ENCODE peak calls at places on chromosomes 6 and 20, in ten cellular contexts. H, A, M, T, N, Z, Y, X, L and J are unnamed samples.

GRCh38 chr20:1907586-1907985 is 12.4 kb downstream of the SIRPA start:
- DNase-seq in H (no peak), A (peak; percentile 40), M (no peak), T (peak; percentile 62), N (no peak), Z (no peak), Y (no peak), X (no peak), L (no peak), J (no peak)

GRCh38 chr6:132683543-132683942 is 24.6 kb upstream of the TAAR1 start:
- DNase-seq in H (no peak), A (no peak), M (no peak), T (peak; percentile 92), N (no peak), Z (no peak), Y (no peak), X (no peak), L (peak; percentile 10), J (no peak)

GRCh38 chr20:30286157-30286556 is 971.3 kb upstream of the DEFB115 start:
- DNase-seq in H (no peak), A (no peak), M (peak; percentile 65), T (peak; percentile 17), N (no peak), Z (no peak), Y (peak; percentile 62), X (no peak), L (no peak), J (no peak)

GRCh38 chr6:96562886-96563285 is at the start of gene FHL5:
- DNase-seq in H (no peak), A (no peak), M (no peak), T (peak; percentile 2), N (no peak), Z (no peak), Y (no peak), X (no peak), L (peak; percentile 14), J (no peak)

GRCh38 chr20:36407196-36407733 is 101.1 kb downstream of the DLGAP4 start:
- DNase-seq in H (no peak), A (no peak), M (no peak), T (peak; percentile 64), N (no peak), Z (no peak), Y (no peak), X (no peak), L (no peak), J (no peak)

GRCh38 chr6:104885518-104886043 is 25.9 kb upstream of the HACE1 start:
- DNase-seq in H (peak; percentile 39), A (no peak), M (peak; percentile 30), T (no peak), N (no peak), Z (no peak), Y (no peak), X (no peak), L (no peak), J (no peak)

GRCh38 chr6:33620158-33620583 is 951 bp upstream of the ITPR3 start:
- DNase-seq in H (peak; percentile 55), A (no peak), M (no peak), T (no peak), N (no peak), Z (no peak), Y (peak; percentile 88), X (no peak), L (no peak), J (no peak)

GRCh38 chr20:305745-306144 is 8.4 kb downstream of the ZCCHC3 start:
- DNase-seq in H (no peak), A (no peak), M (no peak), T (no peak), N (no peak), Z (no peak), Y (no peak), X (no peak), L (no peak), J (no peak)

GRCh38 chr6:170438402-170438753 is 114.7 kb downstream of the PSMB1 start:
- DNase-seq in H (peak; percentile 82), A (peak; percentile 92), M (peak; percentile 92), T (peak; percentile 97), N (peak; percentile 66), Z (peak; percentile 57), Y (peak; percentile 87), X (peak; percentile 91), L (peak; percentile 97), J (peak; percentile 66)

GRCh38 chr6:128597956-128598355 is 77.6 kb upstream of the PTPRK start:
- DNase-seq in H (no peak), A (no peak), M (no peak), T (no peak), N (no peak), Z (no peak), Y (no peak), X (no peak), L (peak; percentile 28), J (no peak)

GRCh38 chr20:35660122-35660937 is 4.4 kb downstream of the CPNE1 start:
- DNase-seq in H (no peak), A (no peak), M (no peak), T (no peak), N (no peak), Z (no peak), Y (no peak), X (no peak), L (no peak), J (no peak)

GRCh38 chr6:28395918-28396317 is 3.6 kb downstream of the ZSCAN12 start:
- DNase-seq in H (no peak), A (no peak), M (no peak), T (no peak), N (no peak), Z (no peak), Y (no peak), X (no peak), L (no peak), J (no peak)

GRCh38 chr6:14861491-14861943 is 384.4 kb upstream of the JARID2 start:
- DNase-seq in H (peak; percentile 80), A (no peak), M (peak; percentile 64), T (no peak), N (no peak), Z (no peak), Y (no peak), X (no peak), L (no peak), J (no peak)

GRCh38 chr20:23770384-23770783 is 19.6 kb upstream of the CST1 start:
- DNase-seq in H (no peak), A (no peak), M (no peak), T (no peak), N (no peak), Z (no peak), Y (no peak), X (no peak), L (no peak), J (no peak)
- TF ChIP-seq CTCF in H (no peak), A (no peak), M (no peak), T (no peak), N (no peak), Z (no peak), Y (no peak), X (no peak), L (no peak), J (no peak)

DNA sequence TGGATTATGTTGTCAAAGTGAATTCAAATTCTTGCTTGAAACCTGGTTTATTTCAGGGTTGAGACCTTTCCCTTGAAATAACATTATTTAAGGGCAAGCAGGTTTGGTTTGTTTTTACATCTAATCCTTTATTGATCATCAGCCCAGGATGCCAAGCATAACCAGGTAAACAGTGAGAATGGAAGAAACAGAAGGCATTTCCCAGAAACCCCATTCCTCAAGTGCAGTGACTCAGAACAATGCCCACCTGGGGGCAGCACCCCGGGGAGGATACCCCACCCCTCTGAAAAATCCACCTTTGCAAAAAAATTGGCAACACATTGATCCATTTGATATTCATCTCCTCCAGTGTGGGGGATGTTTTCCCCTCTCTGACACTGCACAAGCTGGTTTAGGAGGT is 32.5 kb downstream of the POFUT1 start:
- DNase-seq in H (no peak), A (no peak), M (peak; percentile 49), T (no peak), N (no peak), Z (no peak), Y (no peak), X (no peak), L (no peak), J (no peak)
- TF ChIP-seq CTCF in H (peak; percentile 24), A (no peak), M (peak; percentile 42), T (no peak), N (no peak), Z (no peak), Y (no peak), X (no peak), L (peak; percentile 26), J (no peak)

GRCh38 chr6:16510245-16510644 is 251.0 kb downstream of the ATXN1 start:
- DNase-seq in H (no peak), A (no peak), M (no peak), T (no peak), N (no peak), Z (no peak), Y (no peak), X (no peak), L (no peak), J (no peak)

GRCh38 chr6:16512585-16513109 is 248.6 kb downstream of the ATXN1 start:
- DNase-seq in H (no peak), A (no peak), M (no peak), T (no peak), N (no peak), Z (no peak), Y (no peak), X (no peak), L (no peak), J (no peak)

GRCh38 chr6:16508959-16509358 is 252.3 kb downstream of the ATXN1 start:
- DNase-seq in H (no peak), A (no peak), M (no peak), T (no peak), N (no peak), Z (no peak), Y (no peak), X (no peak), L (no peak), J (no peak)

GRCh38 chr6:16511723-16512584 is 249.3 kb downstream of the ATXN1 start:
- DNase-seq in H (no peak), A (no peak), M (no peak), T (no peak), N (no peak), Z (no peak), Y (no peak), X (no peak), L (no peak), J (no peak)

GRCh38 chr6:16511048-16511660 is 250.1 kb downstream of the ATXN1 start:
- DNase-seq in H (no peak), A (no peak), M (peak; percentile 62), T (peak; percentile 66), N (no peak), Z (no peak), Y (no peak), X (no peak), L (no peak), J (no peak)
- TF ChIP-seq CTCF in H (peak; percentile 70), A (peak; percentile 58), M (peak; percentile 62), T (peak; percentile 72), N (peak; percentile 60), Z (peak; percentile 63), Y (peak; percentile 67), X (peak; percentile 67), L (peak; percentile 77), J (no peak)

DNA sequence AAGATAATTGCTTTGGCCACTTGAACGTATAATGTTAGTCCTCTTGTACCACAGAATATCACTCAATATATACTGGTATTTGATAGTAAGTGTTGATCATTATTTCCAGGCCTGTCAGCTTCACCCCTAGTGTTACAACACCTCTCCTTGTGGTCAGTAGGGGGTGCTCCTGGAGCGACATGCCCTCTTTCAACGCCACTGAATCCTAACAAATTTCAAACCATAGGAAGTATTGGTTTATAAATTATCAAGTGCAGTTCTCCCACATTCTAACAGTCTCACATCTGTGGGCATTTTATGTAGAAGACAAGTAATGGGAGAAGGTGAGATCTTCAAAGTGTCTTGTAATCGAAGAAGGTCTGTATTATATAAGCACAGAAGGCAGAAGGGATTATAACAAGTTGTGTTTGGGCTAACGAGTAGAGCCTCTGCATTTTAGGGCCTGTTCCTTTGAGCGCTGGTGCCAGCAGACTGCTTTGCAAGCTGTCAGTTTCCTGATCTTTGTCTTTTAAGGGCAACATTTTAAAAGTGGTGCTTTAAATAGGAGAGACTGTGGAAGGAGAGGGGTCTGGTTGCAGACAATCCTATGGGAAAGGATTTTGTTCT is 57.1 kb upstream of the CEP162 start:
- DNase-seq in H (peak; percentile 31), A (no peak), M (peak; percentile 63), T (peak; percentile 50), N (no peak), Z (no peak), Y (no peak), X (no peak), L (no peak), J (no peak)
- TF ChIP-seq CTCF in H (peak; percentile 82), A (peak; percentile 13), M (peak; percentile 87), T (peak; percentile 59), N (no peak), Z (no peak), Y (no peak), X (no peak), L (peak; percentile 62), J (no peak)